ENCODE peak calls at places on chromosomes 6 and 20, in ten cellular contexts. C is upper lobe of right lung, I is testis, E is kidney, H is stomach, N is HCT116, T is fibroblast of mammary gland, A is mucosa of descending colon, J is AG04450, R is fibroblast of pulmonary artery. F is an unnamed sample.

GRCh38 chr6:107957165-107957908 is 671 bp downstream of the SEC63 start:
- DNase-seq in C (peak; percentile 69), I (peak; percentile 67), E (peak; percentile 79), H (peak; percentile 46), N (no peak), T (peak; percentile 78), A (peak; percentile 61), J (peak; percentile 53), R (peak; percentile 84), F (no peak)

GRCh38 chr6:89528865-89529264 is 95.9 kb downstream of the ANKRD6 start:
- DNase-seq in C (no peak), I (no peak), E (no peak), H (no peak), N (no peak), T (no peak), A (no peak), J (no peak), R (no peak), F (no peak)

GRCh38 chr6:139402935-139403386 is 28.5 kb upstream of the CITED2 start:
- DNase-seq in C (no peak), I (no peak), E (no peak), H (no peak), N (no peak), T (peak; percentile 97), A (no peak), J (no peak), R (peak; percentile 69), F (no peak)

GRCh38 chr6:159726196-159726917 is 949 bp upstream of the WTAP start:
- DNase-seq in C (no peak), I (no peak), E (no peak), H (no peak), N (no peak), T (peak; percentile 15), A (no peak), J (no peak), R (no peak), F (no peak)

GRCh38 chr6:98020222-98020621 is 737.2 kb upstream of the MMS22L start:
- DNase-seq in C (no peak), I (no peak), E (no peak), H (no peak), N (no peak), T (no peak), A (no peak), J (no peak), R (no peak), F (no peak)

GRCh38 chr6:6409397-6410030 is 89.1 kb upstream of the F13A1 start:
- DNase-seq in C (no peak), I (no peak), E (no peak), H (no peak), N (no peak), T (no peak), A (no peak), J (no peak), R (no peak), F (no peak)

GRCh38 chr6:138863331-138863730 is 67.4 kb downstream of the ECT2L start:
- DNase-seq in C (no peak), I (no peak), E (no peak), H (no peak), N (no peak), T (no peak), A (no peak), J (no peak), R (no peak), F (no peak)

GRCh38 chr6:35377002-35377401 is 34.6 kb downstream of the PPARD start:
- DNase-seq in C (no peak), I (no peak), E (no peak), H (no peak), N (no peak), T (no peak), A (no peak), J (no peak), R (peak; percentile 50), F (no peak)

GRCh38 chr20:12090920-12091319 is 173.2 kb downstream of the BTBD3 start:
- DNase-seq in C (no peak), I (no peak), E (no peak), H (no peak), N (no peak), T (no peak), A (no peak), J (no peak), R (peak; percentile 17), F (no peak)

GRCh38 chr6:29926081-29926794 is 16.1 kb upstream of the HLA-A start:
- DNase-seq in C (peak; percentile 71), I (no peak), E (no peak), H (no peak), N (no peak), T (no peak), A (peak; percentile 63), J (no peak), R (no peak), F (no peak)

GRCh38 chr6:27977387-27977786 is 20.3 kb downstream of the OR2B6 start:
- DNase-seq in C (no peak), I (no peak), E (no peak), H (no peak), N (no peak), T (no peak), A (no peak), J (no peak), R (no peak), F (no peak)
- TF ChIP-seq CTCF in C (no peak), I (no peak), E (no peak), H (no peak), N (no peak), T (no peak), A (no peak), J (no peak), R (no peak), F (no peak)

GRCh38 chr20:642398-643174 is 10.4 kb downstream of the SRXN1 start:
- DNase-seq in C (no peak), I (peak; percentile 32), E (no peak), H (no peak), N (no peak), T (no peak), A (no peak), J (no peak), R (no peak), F (no peak)
- H3K4me3 ChIP-seq in C (peak overlapping the region; percentile 40), I (peak overlapping the region; percentile 48), E (no peak overlapping the region), H (peak overlapping the region; percentile 47), N (no peak overlapping the region), T (no peak overlapping the region), A (no peak overlapping the region), J (peak overlapping the region; percentile 31), R (peak overlapping the region; percentile 7), F (no peak overlapping the region)

GRCh38 chr6:167493961-167494697 is 169.2 kb downstream of the TTLL2 start:
- DNase-seq in C (peak; percentile 44), I (peak; percentile 91), E (no peak), H (no peak), N (no peak), T (peak; percentile 1), A (peak; percentile 54), J (no peak), R (peak; percentile 23), F (no peak)

GRCh38 chr6:167494698-167495435 is 170.0 kb downstream of the TTLL2 start:
- DNase-seq in C (no peak), I (no peak), E (no peak), H (no peak), N (no peak), T (no peak), A (no peak), J (no peak), R (no peak), F (no peak)

GRCh38 chr6:167493310-167493709 is 168.4 kb downstream of the TTLL2 start:
- DNase-seq in C (no peak), I (no peak), E (no peak), H (no peak), N (no peak), T (no peak), A (no peak), J (no peak), R (no peak), F (no peak)

GRCh38 chr6:167491403-167492095 is 166.7 kb downstream of the TTLL2 start:
- DNase-seq in C (peak; percentile 3), I (no peak), E (no peak), H (no peak), N (no peak), T (no peak), A (no peak), J (no peak), R (no peak), F (no peak)

GRCh38 chr6:167492096-167492449 is 167.2 kb downstream of the TTLL2 start:
- DNase-seq in C (peak; percentile 73), I (peak; percentile 66), E (no peak), H (no peak), N (no peak), T (no peak), A (no peak), J (no peak), R (no peak), F (no peak)
- TF ChIP-seq CTCF in C (no peak), I (no peak), E (no peak), H (no peak), N (no peak), T (no peak), A (no peak), J (no peak), R (no peak), F (no peak)

GRCh38 chr6:13274707-13275434 is 53.5 kb downstream of the TBC1D7 start:
- DNase-seq in C (no peak), I (no peak), E (no peak), H (no peak), N (no peak), T (no peak), A (no peak), J (no peak), R (no peak), F (no peak)
- H3K4me3 ChIP-seq in C (peak overlapping the region; percentile 44), I (no peak overlapping the region), E (no peak overlapping the region), H (no peak overlapping the region), N (no peak overlapping the region), T (no peak overlapping the region), A (no peak overlapping the region), J (no peak overlapping the region), R (no peak overlapping the region), F (no peak overlapping the region)

GRCh38 chr20:48350291-48350988 is 477.4 kb downstream of the PREX1 start:
- DNase-seq in C (no peak), I (peak; percentile 65), E (no peak), H (no peak), N (no peak), T (peak; percentile 4), A (no peak), J (no peak), R (peak; percentile 10), F (no peak)
- TF ChIP-seq CTCF in C (peak; percentile 16), I (no peak), E (peak; percentile 39), H (no peak), N (peak; percentile 55), T (no peak), A (no peak), J (peak; percentile 3), R (peak; percentile 8), F (peak; percentile 18)

GRCh38 chr6:135224037-135224647 is 43.0 kb downstream of the MYB start:
- DNase-seq in C (no peak), I (no peak), E (no peak), H (no peak), N (no peak), T (no peak), A (no peak), J (no peak), R (no peak), F (no peak)
- H3K4me3 ChIP-seq in C (no peak overlapping the region), I (no peak overlapping the region), E (no peak overlapping the region), H (no peak overlapping the region), N (no peak overlapping the region), T (no peak overlapping the region), A (no peak overlapping the region), J (no peak overlapping the region), R (no peak overlapping the region), F (no peak overlapping the region)

GRCh38 chr6:149783551-149783950 is 34.0 kb downstream of the PCMT1 start:
- DNase-seq in C (no peak), I (no peak), E (no peak), H (no peak), N (no peak), T (no peak), A (no peak), J (no peak), R (no peak), F (no peak)
- TF ChIP-seq CTCF in C (no peak), I (no peak), E (no peak), H (no peak), N (no peak), T (no peak), A (no peak), J (no peak), R (no peak), F (no peak)

F was measured in RWPE2.